ENCODE peak calls at places on chromosomes 5 and 9, in six cellular contexts. H, R, V, L, F and D are unnamed samples.

GRCh38 chr5:172534229-172535169 is 80.2 kb upstream of the SH3PXD2B start:
- DNase-seq in L (no peak), H (no peak), F (peak), V (no peak), R (peak), D (no peak)

GRCh38 chr9:2193565-2193964 is 178.4 kb downstream of the SMARCA2 start:
- DNase-seq in R (no peak), L (no peak), H (no peak), V (no peak), F (no peak), D (no peak)

GRCh38 chr5:141338538-141339306 is at the start of gene PCDHGA2:
- DNase-seq in H (no peak), R (no peak), L (peak), F (peak), V (no peak), D (peak)

GRCh38 chr5:160353379-160353778 is 17.0 kb downstream of the C1QTNF2 start:
- DNase-seq in V (no peak), F (no peak), R (no peak), L (peak), H (no peak), D (no peak)

GRCh38 chr5:181140766-181141165 is 6.6 kb upstream of the OR2V2 start:
- DNase-seq in R (no peak), V (no peak), L (no peak), H (no peak), F (no peak), D (no peak)

GRCh38 chr9:16221822-16222547 is 648.5 kb downstream of the BNC2 start:
- DNase-seq in F (no peak), L (peak), H (no peak), V (no peak), R (no peak), D (no peak)

GRCh38 chr9:124132671-124133147 is 121.1 kb downstream of the LHX2 start:
- DNase-seq in L (no peak), H (no peak), R (no peak), F (no peak), V (no peak), D (no peak)

GRCh38 chr9:18689881-18690280 is 215.9 kb downstream of the ADAMTSL1 start:
- DNase-seq in H (no peak), R (no peak), F (no peak), L (no peak), V (no peak), D (no peak)

GRCh38 chr5:44294492-44294891 is 94.7 kb downstream of the FGF10 start:
- DNase-seq in V (no peak), H (no peak), R (no peak), F (no peak), L (no peak), D (no peak)